ENCODE peak calls at places on chromosomes 2 and 18, in five cellular contexts. Y, Q, R, F and B are unnamed samples.

GRCh38 chr2:183543731-183544130 is 419.5 kb downstream of the NUP35 start:
- DNase-seq in Q (no peak), Y (no peak), F (no peak), R (peak; percentile 33), B (no peak)

GRCh38 chr2:238169021-238169707 is 10.4 kb downstream of the ERFE start:
- DNase-seq in Q (no peak), F (no peak), Y (peak; percentile 89), R (peak; percentile 23), B (peak; percentile 96)

GRCh38 chr18:39701839-39702238 is 2136.2 kb upstream of the CELF4 start:
- DNase-seq in Y (no peak), R (no peak), F (no peak), Q (no peak), B (peak; percentile 39)

GRCh38 chr2:17793803-17794349 is 22.4 kb upstream of the MSGN1 start:
- DNase-seq in Q (no peak), Y (no peak), R (no peak), F (no peak), B (no peak)

GRCh38 chr2:11502740-11503292 is 31.0 kb upstream of the GREB1 start:
- DNase-seq in R (no peak), F (no peak), Y (no peak), Q (no peak), B (no peak)

GRCh38 chr18:62101236-62101635 is 85.6 kb downstream of the PIGN start:
- DNase-seq in Y (peak; percentile 25), R (no peak), Q (no peak), F (no peak), B (peak; percentile 68)

GRCh38 chr2:149743842-149744468 is 156.4 kb upstream of the MMADHC start:
- DNase-seq in F (no peak), Y (peak; percentile 74), R (no peak), Q (no peak), B (peak; percentile 85)

GRCh38 chr2:186883666-186884065 is 34.7 kb upstream of the ZSWIM2 start:
- DNase-seq in F (no peak), Q (no peak), R (no peak), Y (no peak), B (peak; percentile 20)

GRCh38 chr2:54522624-54523281 is 66.6 kb downstream of the SPTBN1 start:
- DNase-seq in F (peak; percentile 81), Q (peak; percentile 59), R (peak; percentile 63), Y (no peak), B (peak; percentile 67)

GRCh38 chr2:118250463-118250862 is 162.2 kb downstream of the INSIG2 start:
- DNase-seq in Y (no peak), Q (no peak), F (no peak), R (no peak), B (no peak)

GRCh38 chr2:86229221-86229620 is 30.0 kb downstream of the MRPL35 start:
- DNase-seq in Q (no peak), R (no peak), F (no peak), Y (no peak), B (no peak)

GRCh38 chr2:191854385-191855372 is 7.8 kb upstream of the CAVIN2 start:
- DNase-seq in R (no peak), Y (no peak), Q (no peak), F (no peak), B (peak; percentile 77)

GRCh38 chr2:234691226-234691600 is 194.3 kb upstream of the ARL4C start:
- DNase-seq in Y (no peak), Q (no peak), F (no peak), R (no peak), B (no peak)

GRCh38 chr18:56770097-56770496 is 118.9 kb downstream of the WDR7 start:
- DNase-seq in Y (no peak), F (no peak), Q (no peak), R (no peak), B (no peak)

GRCh38 chr2:20015482-20016083 is 3.1 kb upstream of the MATN3 start:
- DNase-seq in F (no peak), Y (peak; percentile 28), Q (no peak), R (peak; percentile 72), B (peak; percentile 77)

GRCh38 chr2:190197143-190197720 is 122.4 kb downstream of the HIBCH start:
- DNase-seq in F (no peak), Y (no peak), R (no peak), Q (no peak), B (no peak)

GRCh38 chr18:63237486-63237885 is 82.1 kb downstream of the BCL2 start:
- DNase-seq in F (no peak), R (no peak), Q (no peak), Y (no peak), B (peak; percentile 78)

GRCh38 chr2:10242998-10243925 is 59.4 kb upstream of the HPCAL1 start:
- DNase-seq in Q (no peak), F (no peak), Y (no peak), R (no peak), B (no peak)

GRCh38 chr2:237500681-237501424 is 13.8 kb downstream of the MLPH start:
- DNase-seq in Y (peak; percentile 63), Q (no peak), F (no peak), R (no peak), B (peak; percentile 95)

GRCh38 chr2:196168181-196168580 is 3.2 kb downstream of the STK17B start:
- DNase-seq in Y (no peak), Q (no peak), F (no peak), R (no peak), B (peak; percentile 30)

GRCh38 chr2:229489016-229489415 is 217.9 kb upstream of the PID1 start:
- DNase-seq in R (no peak), Q (no peak), F (no peak), Y (peak; percentile 11), B (peak; percentile 37)

GRCh38 chr2:229270551-229271410 is at the start of gene PID1:
- DNase-seq in F (peak; percentile 83), R (no peak), Q (no peak), Y (no peak), B (peak; percentile 62)

GRCh38 chr2:74275228-74275627 is 68.0 kb downstream of the SLC4A5 start:
- DNase-seq in F (no peak), Y (no peak), R (no peak), Q (no peak), B (no peak)

GRCh38 chr2:219022041-219022440 is 19.3 kb downstream of the CFAP65 start:
- DNase-seq in F (no peak), R (no peak), Y (no peak), Q (no peak), B (no peak)

DNA sequence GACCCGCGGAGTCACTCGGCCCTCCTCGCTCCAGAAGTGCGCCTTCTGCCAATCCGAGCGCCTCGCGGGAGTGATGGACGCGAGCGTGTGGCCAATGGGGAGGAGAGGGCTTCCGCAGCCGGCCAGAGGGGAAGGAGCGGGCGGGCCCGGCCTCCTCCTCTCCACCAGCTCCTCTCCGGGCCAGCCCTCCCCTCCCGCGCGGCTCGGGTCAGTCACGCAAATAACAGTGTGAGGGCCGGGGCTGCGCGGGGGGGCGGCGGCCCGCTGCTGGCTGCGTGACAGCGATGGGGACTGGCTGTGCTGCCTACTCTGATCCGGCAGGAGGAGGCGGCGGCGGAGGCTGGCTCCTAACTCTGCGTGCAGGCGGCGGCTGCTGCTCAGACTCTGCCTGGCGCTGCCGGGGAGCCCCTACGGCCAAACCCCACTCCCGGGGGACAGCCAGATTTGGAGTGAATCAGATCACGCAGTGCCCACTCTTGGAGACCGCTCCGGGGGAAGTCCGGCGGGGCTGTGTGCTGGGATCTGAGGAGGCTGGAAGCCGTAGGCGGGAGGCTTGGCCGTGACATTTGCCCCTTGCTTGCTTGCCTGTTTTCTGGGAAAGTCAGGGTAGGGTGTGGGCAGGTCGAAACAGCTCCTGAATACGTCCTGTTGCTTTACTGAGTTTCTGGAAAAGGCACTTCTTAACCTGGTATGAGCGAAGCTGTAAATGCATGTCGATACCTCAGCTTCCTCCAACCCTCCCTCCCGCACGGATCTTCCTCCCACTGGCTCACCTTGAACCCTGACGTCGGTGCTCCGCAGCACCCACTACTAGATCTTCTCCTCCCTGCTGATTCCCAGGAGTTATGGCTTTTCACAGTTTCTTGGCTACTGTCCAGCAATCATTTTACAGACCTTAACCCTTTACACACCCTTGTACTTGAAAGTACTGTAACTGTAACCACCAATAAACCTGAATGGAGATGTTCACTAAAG is 97.9 kb upstream of the SERTAD2 start:
- DNase-seq in F (no peak), R (no peak), Q (peak; percentile 44), Y (no peak), B (peak; percentile 74)
- TF ChIP-seq CTCF in F (peak; percentile 34), R (peak; percentile 2), Q (peak; percentile 56), Y (peak; percentile 53), B (peak; percentile 25)

DNA sequence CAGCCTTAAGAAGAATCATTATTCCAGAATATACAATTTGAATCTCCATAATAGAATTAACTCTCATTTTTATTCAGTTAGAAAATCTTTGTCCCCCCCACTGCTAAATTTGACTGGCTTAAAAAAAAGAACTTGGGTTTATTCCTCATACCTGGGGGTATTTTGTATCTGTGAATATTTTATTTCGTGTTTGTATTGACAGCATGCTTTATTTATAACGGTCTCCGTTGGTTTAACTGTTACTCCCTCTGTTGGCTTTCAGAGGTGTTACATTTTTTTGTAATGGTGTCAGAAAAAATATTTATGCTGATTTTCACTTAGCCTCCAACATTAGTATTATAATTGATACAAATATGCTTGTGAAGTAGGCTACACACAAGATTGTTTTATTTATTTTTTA is 109.1 kb downstream of the HAUS1 start:
- DNase-seq in F (no peak), Q (no peak), R (peak; percentile 34), Y (no peak), B (peak; percentile 36)
- TF ChIP-seq CTCF in F (peak; percentile 19), Q (peak; percentile 20), R (peak; percentile 43), Y (peak; percentile 33), B (peak; percentile 52)

GRCh38 chr2:232979871-232980461 is 33.1 kb downstream of the NGEF start:
- DNase-seq in F (no peak), Y (no peak), R (no peak), Q (no peak), B (peak; percentile 41)
- TF ChIP-seq CTCF in F (no peak), Y (no peak), R (peak; percentile 18), Q (no peak), B (peak; percentile 11)

GRCh38 chr2:170375192-170375591 is 197.2 kb downstream of the MYO3B start:
- DNase-seq in R (no peak), F (no peak), Q (no peak), Y (no peak), B (no peak)

GRCh38 chr2:170381678-170382077 is 203.7 kb downstream of the MYO3B start:
- DNase-seq in R (no peak), Q (no peak), Y (no peak), F (no peak), B (no peak)

GRCh38 chr2:170380267-170380666 is 202.3 kb downstream of the MYO3B start:
- DNase-seq in R (no peak), Q (no peak), F (no peak), Y (no peak), B (no peak)

GRCh38 chr2:170377469-170378207 is 199.7 kb downstream of the MYO3B start:
- DNase-seq in R (no peak), F (no peak), Y (no peak), Q (peak; percentile 28), B (peak; percentile 2)
- TF ChIP-seq CTCF in R (peak; percentile 12), F (no peak), Y (peak; percentile 16), Q (no peak), B (peak; percentile 7)

GRCh38 chr2:8670580-8670979 is 11.3 kb upstream of the ID2 start:
- DNase-seq in R (no peak), F (no peak), Y (no peak), Q (no peak), B (no peak)
- TF ChIP-seq CTCF in R (no peak), F (no peak), Y (no peak), Q (no peak), B (no peak)